ENCODE peak calls at places on chromosomes 16 and 17, in five cellular contexts. Y, J, D, P and N are unnamed samples.

GRCh38 chr17:57518587-57519118 is 226.4 kb downstream of the CCDC182 start:
- DNase-seq in D (no peak), P (peak), Y (no peak), J (no peak), N (peak)

GRCh38 chr17:40533896-40534295 is 31.4 kb downstream of the CCR7 start:
- DNase-seq in J (no peak), D (no peak), P (no peak), Y (no peak), N (no peak)

GRCh38 chr16:65377131-65377649 is 255.3 kb upstream of the CDH11 start:
- DNase-seq in J (no peak), Y (peak), P (no peak), D (no peak), N (no peak)

GRCh38 chr17:4710693-4711634 is 532 bp downstream of the ARRB2 start:
- DNase-seq in P (no peak), J (no peak), D (peak), Y (peak), N (no peak)

GRCh38 chr16:9484436-9484835 is 393.0 kb downstream of the HAPSTR1 start:
- DNase-seq in D (no peak), Y (no peak), J (no peak), P (no peak), N (no peak)

GRCh38 chr17:77391668-77392375 is 251.1 kb downstream of the SEC14L1 start:
- DNase-seq in D (no peak), Y (peak), P (no peak), J (peak), N (no peak)

GRCh38 chr16:1768767-1769401 is 2.5 kb downstream of the NME3 start:
- DNase-seq in J (no peak), D (no peak), P (no peak), Y (no peak), N (no peak)

GRCh38 chr16:8966781-8967436 is 3.2 kb upstream of the USP7 start:
- DNase-seq in P (no peak), D (peak), Y (no peak), J (no peak), N (no peak)

GRCh38 chr17:36632916-36633846 is 31.8 kb downstream of the MRM1 start:
- DNase-seq in P (no peak), Y (no peak), D (no peak), J (no peak), N (no peak)

GRCh38 chr16:55391760-55392375 is 67.9 kb downstream of the IRX6 start:
- DNase-seq in J (no peak), Y (no peak), D (no peak), P (no peak), N (no peak)

GRCh38 chr16:49600541-49600940 is 226.9 kb downstream of the C16orf78 start:
- DNase-seq in D (no peak), Y (no peak), J (no peak), P (no peak), N (no peak)